ENCODE peak calls at places on chromosomes 13 and 19, in eight cellular contexts. A, U, O, T, H, B, I and X are unnamed samples.

GRCh38 chr19:19192910-19193423 is 909 bp downstream of the RFXANK start:
- DNase-seq in I (no peak), A (no peak), O (no peak), H (no peak), U (no peak), T (no peak), B (no peak), X (no peak)

GRCh38 chr19:54448037-54448773 is 794 bp upstream of the LENG8 start:
- DNase-seq in U (no peak), H (peak; percentile 79), T (no peak), B (peak; percentile 33), I (peak; percentile 56), O (peak; percentile 61), A (peak; percentile 69), X (peak; percentile 10)

GRCh38 chr13:21069561-21070004 is 8.2 kb upstream of the LATS2 start:
- DNase-seq in B (no peak), A (no peak), I (peak; percentile 96), T (no peak), U (peak; percentile 57), H (no peak), O (peak; percentile 56), X (no peak)

GRCh38 chr19:6728346-6728745 is 7.9 kb upstream of the C3 start:
- DNase-seq in A (no peak), O (peak; percentile 47), T (no peak), I (no peak), U (no peak), H (peak; percentile 53), B (no peak), X (no peak)

GRCh38 chr13:94196426-94196825 is 283.1 kb downstream of the DCT start:
- DNase-seq in B (no peak), I (no peak), H (no peak), T (no peak), A (peak; percentile 30), U (no peak), O (no peak), X (no peak)

GRCh38 chr19:46065486-46065885 is 24.7 kb upstream of the IGFL4 start:
- DNase-seq in U (no peak), T (no peak), B (no peak), H (no peak), O (no peak), I (peak; percentile 75), A (no peak), X (no peak)

GRCh38 chr19:12052057-12052570 is 647 bp downstream of the ZNF878 start:
- DNase-seq in O (no peak), U (no peak), A (no peak), H (peak; percentile 4), I (peak; percentile 49), B (no peak), T (no peak), X (no peak)

GRCh38 chr19:35844482-35845214 is 7.7 kb downstream of the NPHS1 start:
- DNase-seq in O (no peak), U (no peak), I (no peak), B (no peak), A (no peak), H (no peak), T (no peak), X (no peak)

GRCh38 chr19:7841751-7842660 is 12.0 kb downstream of the EVI5L start:
- DNase-seq in I (no peak), T (no peak), U (no peak), B (no peak), A (no peak), H (no peak), O (no peak), X (no peak)

GRCh38 chr13:42405665-42406390 is 133.9 kb downstream of the AKAP11 start:
- DNase-seq in T (no peak), U (no peak), O (no peak), B (no peak), I (peak; percentile 85), A (no peak), H (no peak), X (no peak)

GRCh38 chr13:71525004-71525403 is 342.0 kb downstream of the DACH1 start:
- DNase-seq in T (no peak), U (no peak), I (no peak), O (no peak), A (no peak), H (no peak), B (no peak), X (no peak)

GRCh38 chr13:94968040-94968756 is 255.9 kb upstream of the SOX21 start:
- DNase-seq in H (no peak), O (no peak), B (no peak), U (no peak), A (peak; percentile 71), T (peak; percentile 3), I (peak; percentile 6), X (no peak)

GRCh38 chr13:23567792-23568480 is 2.3 kb upstream of the TNFRSF19 start:
- DNase-seq in A (peak; percentile 60), H (no peak), I (no peak), B (no peak), U (no peak), T (no peak), O (no peak), X (no peak)

GRCh38 chr13:106382569-106382968 is 152.9 kb downstream of the EFNB2 start:
- DNase-seq in T (no peak), U (no peak), H (no peak), A (no peak), O (no peak), B (no peak), I (no peak), X (no peak)

GRCh38 chr13:38685974-38686571 is 804 bp upstream of the FREM2 start:
- DNase-seq in T (no peak), O (no peak), U (no peak), I (peak; percentile 50), B (no peak), H (peak; percentile 24), A (peak; percentile 76), X (no peak)

GRCh38 chr13:43180036-43180660 is 156.8 kb downstream of the DNAJC15 start:
- DNase-seq in A (no peak), O (no peak), H (no peak), T (no peak), U (peak; percentile 42), B (no peak), I (no peak), X (no peak)

GRCh38 chr19:1648156-1648925 is 4.1 kb downstream of the TCF3 start:
- DNase-seq in A (no peak), I (no peak), O (no peak), H (no peak), B (no peak), T (no peak), U (no peak), X (no peak)

GRCh38 chr13:113833111-113833830 is 30.6 kb downstream of the GAS6 start:
- DNase-seq in I (no peak), H (no peak), U (no peak), B (no peak), T (peak; percentile 10), A (no peak), O (no peak), X (no peak)
- TF ChIP-seq CTCF in I (no peak), H (no peak), U (no peak), B (no peak), T (no peak), A (no peak), O (no peak), X (no peak)

GRCh38 chr13:112067121-112067741 is at the start of gene SOX1:
- DNase-seq in A (peak; percentile 43), O (no peak), I (no peak), U (peak; percentile 47), T (no peak), B (no peak), H (no peak), X (no peak)
- H3K27me3 ChIP-seq in A (peaks cover 100% of the 10 kb centered on the region), O (no peaks in the 10 kb centered on the region), I (peaks cover 43% of the 10 kb centered on the region), U (peaks cover 59% of the 10 kb centered on the region), T (peaks cover 93% of the 10 kb centered on the region), B (peaks cover 85% of the 10 kb centered on the region), H (no peaks in the 10 kb centered on the region), X (peaks cover 72% of the 10 kb centered on the region)

DNA sequence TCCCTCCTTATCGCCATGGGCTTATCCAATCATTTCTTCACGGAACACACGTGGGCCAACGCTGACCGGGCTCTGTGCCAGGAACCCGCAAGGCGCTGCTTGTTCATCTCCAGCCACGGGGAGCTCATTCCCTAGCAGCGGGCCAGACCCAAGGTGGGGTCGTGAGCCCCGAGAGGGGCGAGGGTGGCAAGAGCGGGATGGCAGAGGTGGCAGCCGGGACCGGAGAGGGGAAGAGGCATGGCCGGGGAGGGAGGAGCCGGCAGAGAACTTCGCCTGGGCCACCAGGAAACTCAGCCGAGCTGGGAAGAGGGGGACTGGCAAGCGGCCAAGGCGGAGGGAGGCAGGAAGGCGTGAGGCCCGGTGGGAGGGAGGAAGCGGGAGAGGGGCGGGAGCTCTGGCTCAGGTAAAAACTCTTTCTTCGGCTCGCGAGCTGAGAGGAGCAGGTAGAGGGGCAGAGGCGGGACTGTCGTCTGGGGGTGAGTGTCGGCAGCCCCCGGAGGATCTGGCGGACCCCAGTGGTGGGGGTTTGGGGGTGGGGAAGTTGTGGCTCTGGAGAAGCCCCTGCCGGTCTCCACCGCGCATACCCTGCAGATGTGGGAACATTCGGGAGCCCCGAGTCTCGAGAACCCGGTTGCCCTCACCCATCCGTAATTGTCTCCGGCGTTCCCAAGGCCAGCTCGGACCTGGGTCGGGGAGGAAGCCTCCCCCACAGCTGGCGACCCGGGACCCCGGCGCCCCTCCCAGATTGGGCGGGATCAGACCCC is at the start of gene B3GNT3:
- DNase-seq in U (no peak), T (peak; percentile 34), H (peak; percentile 87), B (no peak), A (peak; percentile 20), I (peak; percentile 49), O (no peak), X (peak; percentile 17)
- TF ChIP-seq CTCF in U (no peak), T (no peak), H (no peak), B (no peak), A (no peak), I (no peak), O (no peak), X (no peak)

GRCh38 chr19:5215431-5215830 is 125.2 kb downstream of the PTPRS start:
- DNase-seq in B (no peak), U (no peak), T (no peak), O (no peak), I (no peak), A (no peak), H (no peak), X (no peak)
- H3K27me3 ChIP-seq in B (no peaks in the 10 kb centered on the region), U (no peaks in the 10 kb centered on the region), T (no peaks in the 10 kb centered on the region), O (no peaks in the 10 kb centered on the region), I (no peaks in the 10 kb centered on the region), A (no peaks in the 10 kb centered on the region), H (no peaks in the 10 kb centered on the region), X (no peaks in the 10 kb centered on the region)